ENCODE peak calls at places on chromosomes 3 and 15, in six cellular contexts. One of them, this sample, is unnamed.
A peak's percentile ranks its signal among the peaks of the same experiment; 100 is the strongest.

GRCh38 chr3:139020868-139021234 is at the start of gene PRR23B:
- DNase-seq in esophagus muscularis mucosa: no peak
- DNase-seq in neural progenitor cell: no peak
- DNase-seq in dorsolateral prefrontal cortex: no peak
- DNase-seq in AG09309: no peak
- DNase-seq in HFF-Myc: no peak
- DNase-seq in this sample: no peak

GRCh38 chr3:37863949-37864822 is 2.5 kb downstream of the CTDSPL start:
- DNase-seq in esophagus muscularis mucosa: no peak
- DNase-seq in neural progenitor cell: no peak
- DNase-seq in dorsolateral prefrontal cortex: no peak
- DNase-seq in AG09309: no peak
- DNase-seq in HFF-Myc: no peak
- DNase-seq in this sample: no peak

GRCh38 chr15:27492021-27492621 is 521.1 kb downstream of the GABRG3 start:
- DNase-seq in esophagus muscularis mucosa: peak; percentile 57
- DNase-seq in neural progenitor cell: peak; percentile 59
- DNase-seq in dorsolateral prefrontal cortex: peak; percentile 55
- DNase-seq in AG09309: no peak
- DNase-seq in HFF-Myc: no peak
- DNase-seq in this sample: peak; percentile 87

GRCh38 chr3:184341925-184342324 is 4.5 kb downstream of the FAM131A start:
- DNase-seq in esophagus muscularis mucosa: no peak
- DNase-seq in neural progenitor cell: no peak
- DNase-seq in dorsolateral prefrontal cortex: no peak
- DNase-seq in AG09309: no peak
- DNase-seq in HFF-Myc: no peak
- DNase-seq in this sample: no peak

GRCh38 chr3:194205675-194206133 is 69.8 kb downstream of the HES1 start:
- DNase-seq in esophagus muscularis mucosa: no peak
- DNase-seq in neural progenitor cell: no peak
- DNase-seq in dorsolateral prefrontal cortex: no peak
- DNase-seq in AG09309: no peak
- DNase-seq in HFF-Myc: no peak
- DNase-seq in this sample: no peak

GRCh38 chr3:195853036-195853435 is 41.3 kb upstream of the MUC4 start:
- DNase-seq in esophagus muscularis mucosa: no peak
- DNase-seq in neural progenitor cell: no peak
- DNase-seq in dorsolateral prefrontal cortex: no peak
- DNase-seq in AG09309: no peak
- DNase-seq in HFF-Myc: no peak
- DNase-seq in this sample: no peak

GRCh38 chr3:8517490-8517889 is 15.9 kb downstream of the LMCD1 start:
- DNase-seq in esophagus muscularis mucosa: no peak
- DNase-seq in neural progenitor cell: no peak
- DNase-seq in dorsolateral prefrontal cortex: no peak
- DNase-seq in AG09309: no peak
- DNase-seq in HFF-Myc: no peak
- DNase-seq in this sample: no peak

GRCh38 chr3:71051893-71052687 is 531.4 kb downstream of the FOXP1 start:
- DNase-seq in esophagus muscularis mucosa: peak; percentile 31
- DNase-seq in neural progenitor cell: no peak
- DNase-seq in dorsolateral prefrontal cortex: no peak
- DNase-seq in AG09309: no peak
- DNase-seq in HFF-Myc: no peak
- DNase-seq in this sample: no peak

GRCh38 chr15:48963524-48964113 is at the start of gene SHC4:
- DNase-seq in esophagus muscularis mucosa: no peak
- DNase-seq in neural progenitor cell: peak; percentile 85
- DNase-seq in dorsolateral prefrontal cortex: peak; percentile 78
- DNase-seq in AG09309: peak; percentile 51
- DNase-seq in HFF-Myc: peak; percentile 69
- DNase-seq in this sample: peak; percentile 51

GRCh38 chr15:80999623-81000036 is 1.1 kb upstream of the TLNRD1 start:
- DNase-seq in esophagus muscularis mucosa: no peak
- DNase-seq in neural progenitor cell: no peak
- DNase-seq in dorsolateral prefrontal cortex: no peak
- DNase-seq in AG09309: no peak
- DNase-seq in HFF-Myc: no peak
- DNase-seq in this sample: no peak

GRCh38 chr3:59273976-59274375 is 224.2 kb upstream of the CFAP20DC start:
- DNase-seq in esophagus muscularis mucosa: no peak
- DNase-seq in neural progenitor cell: no peak
- DNase-seq in dorsolateral prefrontal cortex: no peak
- DNase-seq in AG09309: peak; percentile 63
- DNase-seq in HFF-Myc: no peak
- DNase-seq in this sample: no peak

GRCh38 chr3:171181907-171182690 is 155.6 kb upstream of the SLC2A2 start:
- DNase-seq in esophagus muscularis mucosa: no peak
- DNase-seq in neural progenitor cell: no peak
- DNase-seq in dorsolateral prefrontal cortex: no peak
- DNase-seq in AG09309: no peak
- DNase-seq in HFF-Myc: no peak
- DNase-seq in this sample: no peak

GRCh38 chr15:91192285-91193058 is 92.4 kb downstream of the SV2B start:
- DNase-seq in esophagus muscularis mucosa: no peak
- DNase-seq in neural progenitor cell: no peak
- DNase-seq in dorsolateral prefrontal cortex: no peak
- DNase-seq in AG09309: no peak
- DNase-seq in HFF-Myc: no peak
- DNase-seq in this sample: no peak

GRCh38 chr3:113070226-113071220 is 79.7 kb downstream of the GTPBP8 start:
- DNase-seq in esophagus muscularis mucosa: no peak
- DNase-seq in neural progenitor cell: no peak
- DNase-seq in dorsolateral prefrontal cortex: no peak
- DNase-seq in AG09309: peak; percentile 25
- DNase-seq in HFF-Myc: peak; percentile 81
- DNase-seq in this sample: no peak

GRCh38 chr3:168168743-168169142 is 73.0 kb upstream of the GOLIM4 start:
- DNase-seq in esophagus muscularis mucosa: no peak
- DNase-seq in neural progenitor cell: no peak
- DNase-seq in dorsolateral prefrontal cortex: no peak
- DNase-seq in AG09309: no peak
- DNase-seq in HFF-Myc: no peak
- DNase-seq in this sample: no peak

GRCh38 chr3:194584866-194585265 is 48.4 kb downstream of the TMEM44 start:
- DNase-seq in esophagus muscularis mucosa: no peak
- DNase-seq in neural progenitor cell: no peak
- DNase-seq in dorsolateral prefrontal cortex: no peak
- DNase-seq in AG09309: no peak
- DNase-seq in HFF-Myc: no peak
- DNase-seq in this sample: no peak

GRCh38 chr15:80059786-80060489 is 462 bp downstream of the ZFAND6 start:
- DNase-seq in esophagus muscularis mucosa: peak; percentile 94
- DNase-seq in neural progenitor cell: peak; percentile 90
- DNase-seq in dorsolateral prefrontal cortex: no peak
- DNase-seq in AG09309: no peak
- DNase-seq in HFF-Myc: no peak
- DNase-seq in this sample: no peak

GRCh38 chr15:39597751-39598185 is 16.9 kb downstream of the THBS1 start:
- DNase-seq in esophagus muscularis mucosa: no peak
- DNase-seq in neural progenitor cell: no peak
- DNase-seq in dorsolateral prefrontal cortex: no peak
- DNase-seq in AG09309: peak; percentile 97
- DNase-seq in HFF-Myc: no peak
- DNase-seq in this sample: no peak

DNA sequence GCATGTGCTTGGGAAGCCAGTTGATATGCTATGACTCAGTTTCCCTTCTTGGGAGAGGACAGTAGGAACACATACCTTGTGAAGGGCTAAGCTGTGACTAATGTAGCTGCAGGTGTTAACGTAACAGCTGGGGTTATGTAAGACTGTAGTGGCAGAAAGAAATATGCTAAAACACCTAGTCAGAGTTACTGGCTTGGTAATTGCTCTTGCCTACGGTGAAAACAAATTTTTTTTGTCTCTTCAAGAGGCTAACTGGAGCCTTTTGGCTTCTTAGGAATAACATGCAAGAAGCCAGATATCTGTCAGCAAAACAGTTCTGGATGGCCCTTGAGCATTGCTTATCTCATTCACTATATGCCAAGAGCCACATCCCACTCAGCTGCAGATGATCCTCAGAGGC is 1.4 kb downstream of the MAPKBP1 start:
- DNase-seq in esophagus muscularis mucosa: peak; percentile 29
- DNase-seq in neural progenitor cell: no peak
- DNase-seq in dorsolateral prefrontal cortex: no peak
- DNase-seq in AG09309: no peak
- DNase-seq in HFF-Myc: no peak
- DNase-seq in this sample: no peak
- H3K4me3 ChIP-seq in esophagus muscularis mucosa: peak overlapping the region; percentile 73
- H3K4me3 ChIP-seq in neural progenitor cell: peak overlapping the region; percentile 68
- H3K4me3 ChIP-seq in dorsolateral prefrontal cortex: peak overlapping the region; percentile 89
- H3K4me3 ChIP-seq in AG09309: peak overlapping the region; percentile 68
- H3K4me3 ChIP-seq in HFF-Myc: peak overlapping the region; percentile 56
- H3K4me3 ChIP-seq in this sample: peak overlapping the region; percentile 87

GRCh38 chr3:46627078-46627477 is 14.8 kb downstream of the FAM240A start:
- DNase-seq in esophagus muscularis mucosa: peak; percentile 66
- DNase-seq in neural progenitor cell: no peak
- DNase-seq in dorsolateral prefrontal cortex: no peak
- DNase-seq in AG09309: no peak
- DNase-seq in HFF-Myc: no peak
- DNase-seq in this sample: no peak

GRCh38 chr3:46626039-46626438 is 13.7 kb downstream of the FAM240A start:
- DNase-seq in esophagus muscularis mucosa: no peak
- DNase-seq in neural progenitor cell: no peak
- DNase-seq in dorsolateral prefrontal cortex: no peak
- DNase-seq in AG09309: no peak
- DNase-seq in HFF-Myc: no peak
- DNase-seq in this sample: no peak

GRCh38 chr3:46632792-46633191 is 20.5 kb downstream of the FAM240A start:
- DNase-seq in esophagus muscularis mucosa: peak; percentile 87
- DNase-seq in neural progenitor cell: no peak
- DNase-seq in dorsolateral prefrontal cortex: no peak
- DNase-seq in AG09309: no peak
- DNase-seq in HFF-Myc: no peak
- DNase-seq in this sample: no peak

GRCh38 chr3:46628980-46629379 is 16.7 kb downstream of the FAM240A start:
- DNase-seq in esophagus muscularis mucosa: peak; percentile 88
- DNase-seq in neural progenitor cell: peak; percentile 53
- DNase-seq in dorsolateral prefrontal cortex: no peak
- DNase-seq in AG09309: no peak
- DNase-seq in HFF-Myc: peak; percentile 25
- DNase-seq in this sample: no peak

GRCh38 chr3:46629571-46630517 is 17.5 kb downstream of the FAM240A start:
- DNase-seq in esophagus muscularis mucosa: peak; percentile 91
- DNase-seq in neural progenitor cell: peak; percentile 91
- DNase-seq in dorsolateral prefrontal cortex: peak; percentile 72
- DNase-seq in AG09309: no peak
- DNase-seq in HFF-Myc: peak; percentile 75
- DNase-seq in this sample: peak; percentile 46
- H3K4me3 ChIP-seq in esophagus muscularis mucosa: peak overlapping the region; percentile 47
- H3K4me3 ChIP-seq in neural progenitor cell: peak overlapping the region; percentile 22
- H3K4me3 ChIP-seq in dorsolateral prefrontal cortex: peak overlapping the region; percentile 41
- H3K4me3 ChIP-seq in AG09309: peak overlapping the region; percentile 29
- H3K4me3 ChIP-seq in HFF-Myc: peak overlapping the region; percentile 19
- H3K4me3 ChIP-seq in this sample: peak overlapping the region; percentile 34

GRCh38 chr3:64559658-64560057 is 128.1 kb downstream of the ADAMTS9 start:
- DNase-seq in esophagus muscularis mucosa: no peak
- DNase-seq in neural progenitor cell: no peak
- DNase-seq in dorsolateral prefrontal cortex: no peak
- DNase-seq in AG09309: no peak
- DNase-seq in HFF-Myc: no peak
- DNase-seq in this sample: no peak

GRCh38 chr3:64563776-64564175 is 124.0 kb downstream of the ADAMTS9 start:
- DNase-seq in esophagus muscularis mucosa: no peak
- DNase-seq in neural progenitor cell: peak; percentile 38
- DNase-seq in dorsolateral prefrontal cortex: no peak
- DNase-seq in AG09309: no peak
- DNase-seq in HFF-Myc: no peak
- DNase-seq in this sample: no peak

GRCh38 chr3:64560802-64561502 is 126.8 kb downstream of the ADAMTS9 start:
- DNase-seq in esophagus muscularis mucosa: no peak
- DNase-seq in neural progenitor cell: no peak
- DNase-seq in dorsolateral prefrontal cortex: no peak
- DNase-seq in AG09309: no peak
- DNase-seq in HFF-Myc: no peak
- DNase-seq in this sample: no peak

DNA sequence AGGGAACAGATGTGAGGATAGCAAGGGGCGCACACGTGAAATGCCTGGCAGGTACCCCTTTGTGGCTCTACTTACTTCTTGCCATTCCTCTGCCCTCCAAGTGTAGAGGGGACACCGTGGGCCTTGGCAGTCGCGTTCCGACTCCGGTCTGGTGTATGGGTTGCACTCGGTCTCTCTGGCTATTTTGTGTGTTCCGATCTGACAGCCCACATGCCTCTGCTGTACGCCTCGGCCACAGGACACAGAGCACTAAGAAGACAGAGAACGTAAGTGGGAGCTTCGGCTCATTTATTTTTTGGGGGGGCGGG is 126.3 kb downstream of the ADAMTS9 start:
- DNase-seq in esophagus muscularis mucosa: peak; percentile 79
- DNase-seq in neural progenitor cell: no peak
- DNase-seq in dorsolateral prefrontal cortex: no peak
- DNase-seq in AG09309: no peak
- DNase-seq in HFF-Myc: no peak
- DNase-seq in this sample: no peak
- H3K4me3 ChIP-seq in esophagus muscularis mucosa: peak overlapping the region; percentile 52
- H3K4me3 ChIP-seq in neural progenitor cell: no peak overlapping the region
- H3K4me3 ChIP-seq in dorsolateral prefrontal cortex: no peak overlapping the region
- H3K4me3 ChIP-seq in AG09309: no peak overlapping the region
- H3K4me3 ChIP-seq in HFF-Myc: no peak overlapping the region
- H3K4me3 ChIP-seq in this sample: peak overlapping the region; percentile 34

GRCh38 chr15:92843819-92844218 is 56.3 kb upstream of the CHD2 start:
- DNase-seq in esophagus muscularis mucosa: no peak
- DNase-seq in neural progenitor cell: no peak
- DNase-seq in dorsolateral prefrontal cortex: no peak
- DNase-seq in AG09309: no peak
- DNase-seq in HFF-Myc: no peak
- DNase-seq in this sample: no peak

GRCh38 chr15:92845109-92845508 is 55.0 kb upstream of the CHD2 start:
- DNase-seq in esophagus muscularis mucosa: no peak
- DNase-seq in neural progenitor cell: no peak
- DNase-seq in dorsolateral prefrontal cortex: no peak
- DNase-seq in AG09309: no peak
- DNase-seq in HFF-Myc: no peak
- DNase-seq in this sample: no peak

GRCh38 chr15:92840149-92840548 is 60.0 kb upstream of the CHD2 start:
- DNase-seq in esophagus muscularis mucosa: no peak
- DNase-seq in neural progenitor cell: no peak
- DNase-seq in dorsolateral prefrontal cortex: no peak
- DNase-seq in AG09309: no peak
- DNase-seq in HFF-Myc: no peak
- DNase-seq in this sample: no peak

GRCh38 chr15:92843326-92843725 is 56.8 kb upstream of the CHD2 start:
- DNase-seq in esophagus muscularis mucosa: no peak
- DNase-seq in neural progenitor cell: no peak
- DNase-seq in dorsolateral prefrontal cortex: no peak
- DNase-seq in AG09309: no peak
- DNase-seq in HFF-Myc: no peak
- DNase-seq in this sample: no peak

DNA sequence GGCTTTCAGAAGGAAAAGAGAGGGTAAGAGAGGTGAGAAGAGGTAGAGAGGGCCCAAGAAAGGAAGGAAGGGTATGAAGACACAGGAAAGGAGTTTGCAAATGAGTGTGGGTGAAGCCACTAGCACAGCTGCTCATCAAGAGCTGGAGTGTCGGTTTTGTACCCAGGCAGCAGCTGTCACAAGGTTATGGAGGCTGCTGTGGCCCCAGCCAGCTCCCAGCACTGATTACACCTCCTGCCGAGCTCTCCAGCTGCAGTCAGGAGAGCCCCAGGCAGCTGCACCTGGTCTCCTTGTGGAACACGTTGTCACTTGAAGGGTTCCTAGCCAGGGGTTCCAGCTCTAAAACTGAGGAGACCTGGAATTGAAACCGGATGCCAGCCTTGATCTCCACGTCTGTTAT is 60.4 kb upstream of the CHD2 start:
- DNase-seq in esophagus muscularis mucosa: no peak
- DNase-seq in neural progenitor cell: no peak
- DNase-seq in dorsolateral prefrontal cortex: no peak
- DNase-seq in AG09309: no peak
- DNase-seq in HFF-Myc: no peak
- DNase-seq in this sample: no peak
- H3K4me3 ChIP-seq in esophagus muscularis mucosa: no peak overlapping the region
- H3K4me3 ChIP-seq in neural progenitor cell: no peak overlapping the region
- H3K4me3 ChIP-seq in dorsolateral prefrontal cortex: no peak overlapping the region
- H3K4me3 ChIP-seq in AG09309: no peak overlapping the region
- H3K4me3 ChIP-seq in HFF-Myc: no peak overlapping the region
- H3K4me3 ChIP-seq in this sample: no peak overlapping the region

This sample was measured in retinal pigment epithelial cell.